ENCODE peak calls at places on chromosomes 11 and 22, in six cellular contexts. I is H1, W is SK-N-SH, E is K562, R is GM12878, Z is HepG2. P is an unnamed sample. For H3K27me3, the result is how much of the 10 kb centered on the place peaks cover.

GRCh38 chr11:61972796-61973602 is 5.6 kb upstream of the FTH1 start:
- DNase-seq in Z (peak), I (no peak), W (no peak), R (no peak), E (no peak), P (no peak)

GRCh38 chr11:102603576-102603975 is 21.6 kb downstream of the MMP20 start:
- DNase-seq in W (no peak), R (no peak), E (no peak), Z (no peak), I (no peak), P (no peak)

GRCh38 chr11:62705401-62705800 is 1.8 kb downstream of the BSCL2 start:
- DNase-seq in R (no peak), E (peak), Z (no peak), I (no peak), W (peak), P (no peak)

GRCh38 chr22:39469681-39470461 is 13.1 kb downstream of the MGAT3 start:
- DNase-seq in W (peak), I (no peak), Z (peak), R (no peak), E (peak), P (no peak)

GRCh38 chr22:35756722-35757121 is 39.0 kb downstream of the APOL5 start:
- DNase-seq in Z (no peak), R (no peak), W (no peak), I (no peak), E (peak), P (no peak)

GRCh38 chr11:32131321-32131720 is 40.4 kb downstream of the RCN1 start:
- DNase-seq in R (no peak), E (no peak), Z (no peak), W (no peak), I (no peak), P (no peak)

GRCh38 chr11:7442588-7443215 is 42.6 kb upstream of the OLFML1 start:
- DNase-seq in R (peak), E (peak), Z (peak), W (peak), I (peak), P (peak)

GRCh38 chr11:111035746-111036145 is 209.8 kb upstream of the POU2AF2 start:
- DNase-seq in I (no peak), Z (no peak), W (no peak), R (no peak), E (no peak), P (no peak)

GRCh38 chr22:44108076-44108475 is 72.6 kb upstream of the PARVG start:
- DNase-seq in E (no peak), R (no peak), I (no peak), W (no peak), Z (no peak), P (no peak)

GRCh38 chr11:1479006-1479677 is 7.4 kb downstream of the MOB2 start:
- DNase-seq in Z (no peak), E (no peak), W (no peak), R (no peak), I (no peak), P (no peak)

GRCh38 chr22:34866501-34867171 is 199.3 kb upstream of the ISX start:
- DNase-seq in Z (no peak), I (no peak), W (no peak), R (no peak), E (no peak), P (no peak)

GRCh38 chr22:45059296-45059695 is 49.5 kb upstream of the PHF21B start:
- DNase-seq in Z (no peak), E (no peak), R (no peak), I (no peak), W (no peak), P (no peak)

GRCh38 chr22:48240935-48241230 is 1478.4 kb downstream of the TBC1D22A start:
- DNase-seq in I (no peak), R (no peak), W (no peak), Z (no peak), E (no peak), P (no peak)

GRCh38 chr11:61837411-61838005 is 9.4 kb downstream of the FADS2 start:
- DNase-seq in E (no peak), I (no peak), W (peak), R (no peak), Z (no peak), P (no peak)

GRCh38 chr11:80815752-80816453 is 1375.1 kb upstream of the TENM4 start:
- DNase-seq in Z (no peak), R (peak), W (no peak), E (no peak), I (no peak), P (no peak)

DNA sequence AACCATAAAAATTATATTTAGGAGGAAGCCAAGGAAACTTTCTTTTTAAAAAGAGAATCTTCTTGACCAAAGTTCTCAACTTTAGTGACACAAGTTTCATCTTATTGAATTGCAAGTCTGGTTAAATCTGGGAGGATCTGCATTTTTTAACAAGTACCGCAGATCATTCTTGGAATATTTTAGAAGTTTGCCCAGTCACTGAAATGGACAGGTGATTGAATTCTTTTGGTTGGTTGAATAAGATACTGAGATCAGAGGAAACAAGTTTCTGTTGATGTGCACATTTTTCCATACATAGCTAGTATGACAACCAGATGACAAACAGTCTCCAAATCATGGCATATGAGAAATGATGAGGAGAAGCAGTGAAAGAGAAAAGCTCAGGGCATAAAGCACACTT is 50.2 kb downstream of the SLN start:
- DNase-seq in Z (no peak), E (no peak), W (no peak), R (no peak), I (no peak), P (no peak)
- H3K27me3 ChIP-seq in Z (under half), E (under half), W (under half), R (under half), I (under half), P (under half)

GRCh38 chr22:49269928-49270327 is 557.7 kb downstream of the BRD1 start:
- DNase-seq in R (no peak), W (no peak), I (no peak), E (no peak), Z (no peak), P (no peak)

GRCh38 chr22:49271831-49272230 is 555.8 kb downstream of the BRD1 start:
- DNase-seq in Z (no peak), R (no peak), E (no peak), W (no peak), I (no peak), P (no peak)

GRCh38 chr22:49270595-49271368 is 556.9 kb downstream of the BRD1 start:
- DNase-seq in Z (no peak), W (no peak), R (no peak), E (no peak), I (no peak), P (no peak)

GRCh38 chr22:49272546-49273125 is 555.0 kb downstream of the BRD1 start:
- DNase-seq in R (no peak), I (no peak), W (no peak), Z (no peak), E (no peak), P (no peak)

DNA sequence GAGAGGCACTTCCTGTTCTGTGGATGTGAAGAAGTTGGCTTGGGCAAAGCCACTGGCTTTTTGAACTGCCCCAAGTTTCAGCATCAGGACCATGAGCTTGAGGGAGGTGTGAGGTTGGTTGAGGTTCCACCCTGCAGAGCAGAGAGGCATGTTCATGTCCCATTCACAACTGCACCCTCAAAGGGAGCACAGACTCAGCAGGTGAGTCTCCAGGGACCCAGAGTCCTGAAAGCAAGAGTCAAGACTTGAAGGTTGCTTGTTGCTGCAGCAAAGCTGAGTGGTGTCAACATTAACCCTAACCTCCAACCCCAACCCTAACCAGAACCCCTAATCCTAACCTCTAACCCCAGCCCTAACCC is 556.3 kb downstream of the BRD1 start:
- DNase-seq in R (no peak), E (no peak), W (no peak), Z (no peak), I (no peak), P (no peak)
- TF ChIP-seq JUND in R (no peak), E (no peak), W (no peak), Z (no peak), I (no peak), P (no peak)

GRCh38 chr11:130163346-130164220 is 4.0 kb downstream of the ST14 start:
- DNase-seq in Z (peak), R (no peak), E (peak), I (no peak), W (no peak), P (no peak)
- TF ChIP-seq CTCF in Z (peak), R (no peak), E (no peak), I (peak), W (no peak), P (peak)

GRCh38 chr22:22783505-22783904 is 104.1 kb upstream of the IGLL5 start:
- DNase-seq in W (no peak), E (no peak), I (no peak), R (no peak), Z (no peak), P (no peak)

GRCh38 chr22:22773979-22774738 is 113.5 kb upstream of the IGLL5 start:
- DNase-seq in R (no peak), Z (no peak), E (peak), W (no peak), I (no peak), P (no peak)

GRCh38 chr22:22776121-22776520 is 111.5 kb upstream of the IGLL5 start:
- DNase-seq in W (no peak), E (no peak), Z (no peak), R (no peak), I (no peak), P (no peak)

GRCh38 chr22:22784249-22785039 is 103.2 kb upstream of the IGLL5 start:
- DNase-seq in Z (no peak), I (no peak), W (no peak), R (no peak), E (no peak), P (no peak)

DNA sequence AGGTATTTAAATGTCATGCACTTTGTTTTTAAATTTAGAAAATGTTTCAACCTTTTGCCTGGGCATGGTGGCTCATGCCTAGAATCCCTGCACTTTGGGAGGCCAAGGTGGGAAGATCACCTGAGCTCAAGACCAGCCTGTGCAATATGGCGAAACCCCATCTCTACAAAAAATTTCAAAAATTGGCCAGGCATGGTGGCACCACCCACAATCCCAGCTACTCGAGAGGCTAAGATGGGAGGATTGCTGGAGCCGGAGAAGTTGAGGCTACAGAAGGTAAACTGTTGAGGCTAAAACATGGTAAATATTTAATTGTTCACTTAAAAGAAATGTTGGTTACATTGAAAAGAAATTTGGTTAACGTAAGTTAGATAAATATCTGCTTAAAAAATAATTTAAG is 108.4 kb upstream of the IGLL5 start:
- DNase-seq in I (no peak), R (no peak), Z (no peak), W (no peak), E (no peak), P (no peak)
- H3K27me3 ChIP-seq in I (under half), R (under half), Z (under half), W (under half), E (under half), P (under half)

GRCh38 chr11:73465019-73465675 is 88.9 kb downstream of the RELT start:
- DNase-seq in I (no peak), E (no peak), W (peak), R (no peak), Z (no peak), P (no peak)
- TF ChIP-seq JUND in I (no peak), E (no peak), W (peak), R (no peak), Z (no peak), P (no peak)

GRCh38 chr22:49705216-49705600 is 122.5 kb downstream of the BRD1 start:
- DNase-seq in E (no peak), Z (no peak), I (no peak), W (no peak), R (no peak), P (no peak)

GRCh38 chr22:49705631-49706352 is 121.9 kb downstream of the BRD1 start:
- DNase-seq in W (no peak), R (no peak), E (peak), I (no peak), Z (no peak), P (no peak)

GRCh38 chr22:49703391-49703926 is 124.2 kb downstream of the BRD1 start:
- DNase-seq in R (no peak), W (no peak), Z (no peak), I (no peak), E (no peak), P (no peak)

GRCh38 chr22:49703990-49704344 is 123.7 kb downstream of the BRD1 start:
- DNase-seq in R (no peak), Z (no peak), E (no peak), W (no peak), I (no peak), P (no peak)

DNA sequence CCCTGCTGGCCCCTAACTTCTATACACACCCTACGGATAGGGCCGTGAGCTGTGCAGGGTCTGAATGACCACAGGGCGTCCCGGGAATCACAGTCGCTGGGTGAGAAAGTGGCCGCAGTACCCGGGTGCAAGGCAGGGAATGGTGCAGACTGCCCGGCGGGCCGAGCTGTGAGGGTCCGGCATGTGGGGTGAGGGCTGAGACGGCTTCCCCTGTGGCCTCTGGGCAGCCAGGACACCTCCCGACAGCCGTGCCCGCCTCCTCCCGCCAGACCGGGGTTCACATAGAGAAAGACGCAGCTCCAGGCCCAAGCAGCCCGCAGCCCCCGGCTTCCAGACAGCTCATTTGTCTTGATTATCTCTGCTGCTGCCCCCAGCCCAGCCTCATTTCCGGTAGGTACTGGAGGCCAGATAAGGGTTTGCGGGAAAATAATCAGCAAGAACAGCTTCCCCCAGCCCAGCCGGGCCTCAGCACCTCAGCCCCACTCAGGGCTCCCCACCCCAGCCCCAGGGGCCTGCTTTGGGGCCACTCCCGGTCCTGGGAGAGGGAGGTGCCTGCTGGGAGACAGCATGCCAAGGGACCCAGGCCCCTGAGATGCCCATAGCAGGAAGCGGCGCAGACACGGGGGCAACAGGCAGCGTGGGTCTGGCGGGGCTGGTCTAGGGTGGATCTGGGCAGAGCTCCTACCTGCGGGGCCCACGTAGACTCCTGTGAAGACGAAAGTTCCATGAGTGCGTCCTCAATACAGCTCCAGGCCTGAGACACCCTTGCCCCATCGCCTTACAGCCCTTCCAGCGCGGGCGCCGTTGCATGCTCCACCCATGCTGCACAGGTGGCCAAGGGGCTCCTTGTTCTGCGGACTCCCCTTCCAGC is 123.1 kb downstream of the BRD1 start:
- DNase-seq in W (peak), R (no peak), I (no peak), E (peak), Z (no peak), P (no peak)
- TF ChIP-seq CTCF in W (no peak), R (no peak), I (no peak), E (no peak), Z (no peak), P (no peak)